ENCODE peak calls at places on chromosome 21, in eight cellular contexts. D is fibroblast of mammary gland, V is Calu3, I is kidney epithelial cell, U is type B pancreatic cell, Y is choroid plexus epithelial cell, S is endothelial cell, Z is HCT116. B is an unnamed sample.

GRCh38 chr21:31985398-31985797 is 112.6 kb downstream of the HUNK start:
- DNase-seq in D (no peak), V (no peak), I (no peak), U (no peak), Y (no peak), S (no peak), Z (no peak), B (no peak)

GRCh38 chr21:44024895-44025353 is 12.8 kb downstream of the TRAPPC10 start:
- DNase-seq in D (peak; percentile 76), V (no peak), I (no peak), U (no peak), Y (peak; percentile 91), S (peak; percentile 15), Z (no peak), B (no peak)

GRCh38 chr21:30426732-30427131 is 1.0 kb upstream of the KRTAP13-3 start:
- DNase-seq in D (no peak), V (no peak), I (no peak), U (no peak), Y (no peak), S (no peak), Z (no peak), B (no peak)

GRCh38 chr21:21101911-21102310 is 103.7 kb downstream of the NCAM2 start:
- DNase-seq in D (peak; percentile 49), V (no peak), I (no peak), U (no peak), Y (peak; percentile 91), S (peak; percentile 35), Z (no peak), B (no peak)

GRCh38 chr21:36194024-36194423 is 37.4 kb downstream of the DOP1B start:
- DNase-seq in D (no peak), V (no peak), I (no peak), U (no peak), Y (no peak), S (no peak), Z (no peak), B (no peak)

GRCh38 chr21:26123012-26123411 is 47.6 kb downstream of the APP start:
- DNase-seq in D (no peak), V (no peak), I (no peak), U (no peak), Y (no peak), S (no peak), Z (no peak), B (no peak)

GRCh38 chr21:17270234-17270633 is 242.6 kb upstream of the CXADR start:
- DNase-seq in D (peak; percentile 72), V (no peak), I (no peak), U (no peak), Y (peak; percentile 85), S (no peak), Z (no peak), B (no peak)

GRCh38 chr21:43684424-43684823 is 25.1 kb downstream of the RRP1B start:
- DNase-seq in D (no peak), V (no peak), I (no peak), U (no peak), Y (peak; percentile 31), S (no peak), Z (no peak), B (no peak)

GRCh38 chr21:36384885-36385232 is 333 bp upstream of the CHAF1B start:
- DNase-seq in D (no peak), V (no peak), I (no peak), U (no peak), Y (no peak), S (no peak), Z (no peak), B (no peak)

GRCh38 chr21:44065428-44065827 is 41.8 kb upstream of the PWP2 start:
- DNase-seq in D (peak; percentile 65), V (no peak), I (no peak), U (no peak), Y (peak; percentile 60), S (no peak), Z (no peak), B (peak; percentile 74)

GRCh38 chr21:32001390-32001789 is 128.6 kb downstream of the HUNK start:
- DNase-seq in D (no peak), V (no peak), I (no peak), U (no peak), Y (no peak), S (no peak), Z (no peak), B (no peak)

GRCh38 chr21:37297364-37297763 is 30.2 kb upstream of the VPS26C start:
- DNase-seq in D (no peak), V (no peak), I (no peak), U (no peak), Y (no peak), S (no peak), Z (no peak), B (no peak)

GRCh38 chr21:15826147-15826780 is 96.5 kb downstream of the USP25 start:
- DNase-seq in D (peak; percentile 64), V (peak; percentile 23), I (no peak), U (no peak), Y (peak; percentile 83), S (peak; percentile 35), Z (peak; percentile 51), B (no peak)
- TF ChIP-seq CTCF in D (peak; percentile 66), V (peak; percentile 25), I (peak; percentile 67), U (peak; percentile 72), Y (peak; percentile 75), S (peak; percentile 43), Z (peak; percentile 65), B (peak; percentile 39)

GRCh38 chr21:45405819-45406762 is 1.1 kb downstream of the COL18A1 start:
- DNase-seq in D (peak; percentile 45), V (peak; percentile 31), I (peak; percentile 70), U (no peak), Y (peak; percentile 45), S (peak; percentile 53), Z (no peak), B (no peak)

GRCh38 chr21:45408271-45408791 is 3.4 kb downstream of the COL18A1 start:
- DNase-seq in D (no peak), V (no peak), I (no peak), U (no peak), Y (no peak), S (no peak), Z (no peak), B (no peak)

GRCh38 chr21:45406801-45407628 is 2.0 kb downstream of the COL18A1 start:
- DNase-seq in D (peak; percentile 44), V (no peak), I (no peak), U (no peak), Y (peak; percentile 38), S (peak; percentile 41), Z (no peak), B (no peak)

GRCh38 chr21:45408811-45409261 is 3.9 kb downstream of the COL18A1 start:
- DNase-seq in D (no peak), V (no peak), I (no peak), U (no peak), Y (no peak), S (no peak), Z (no peak), B (no peak)

DNA sequence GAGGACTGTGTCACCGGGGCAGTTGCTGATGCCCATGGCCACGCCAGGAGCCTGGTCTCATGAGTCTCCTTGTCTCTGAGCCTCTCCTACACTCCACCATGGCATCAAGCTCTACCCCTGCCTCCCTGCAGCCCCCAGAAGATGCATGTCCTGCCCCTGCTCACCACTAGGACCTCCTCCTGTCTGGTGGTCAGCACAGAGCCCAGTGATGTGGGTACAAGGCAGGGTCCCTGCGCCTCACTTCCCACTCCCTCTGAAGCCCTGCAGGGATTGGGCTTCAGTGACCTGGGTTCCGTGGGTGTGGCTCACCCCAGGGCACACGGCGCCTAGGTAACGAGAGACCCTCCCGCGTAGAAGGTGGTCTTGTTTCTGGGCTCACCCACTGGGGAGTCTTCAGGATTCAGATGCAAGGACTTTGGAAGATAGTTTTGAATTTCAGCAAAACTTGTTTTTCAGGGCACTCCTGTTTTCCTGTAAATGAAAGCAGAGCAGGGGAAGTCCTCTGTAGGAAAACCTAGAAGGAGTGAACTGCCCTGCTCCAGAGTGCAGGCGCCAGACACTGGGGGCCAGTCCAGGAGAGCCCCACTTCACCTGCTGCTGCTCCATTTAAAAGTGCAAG is 2.8 kb downstream of the COL18A1 start:
- DNase-seq in D (no peak), V (no peak), I (no peak), U (no peak), Y (no peak), S (no peak), Z (no peak), B (no peak)
- TF ChIP-seq CTCF in D (no peak), V (no peak), I (no peak), U (peak; percentile 62), Y (peak; percentile 26), S (no peak), Z (peak; percentile 8), B (no peak)

GRCh38 chr21:42256316-42256715 is 37.4 kb downstream of the ABCG1 start:
- DNase-seq in D (no peak), V (no peak), I (no peak), U (no peak), Y (no peak), S (no peak), Z (no peak), B (no peak)

GRCh38 chr21:42255038-42255601 is 36.2 kb downstream of the ABCG1 start:
- DNase-seq in D (no peak), V (no peak), I (no peak), U (no peak), Y (no peak), S (no peak), Z (no peak), B (no peak)

GRCh38 chr21:42257091-42257760 is 38.3 kb downstream of the ABCG1 start:
- DNase-seq in D (no peak), V (no peak), I (no peak), U (no peak), Y (peak; percentile 35), S (no peak), Z (no peak), B (no peak)

GRCh38 chr21:42254631-42255030 is 35.7 kb downstream of the ABCG1 start:
- DNase-seq in D (no peak), V (no peak), I (no peak), U (no peak), Y (no peak), S (no peak), Z (no peak), B (no peak)

GRCh38 chr21:42255825-42256224 is 36.9 kb downstream of the ABCG1 start:
- DNase-seq in D (no peak), V (no peak), I (no peak), U (no peak), Y (no peak), S (no peak), Z (no peak), B (no peak)
- TF ChIP-seq CTCF in D (no peak), V (no peak), I (no peak), U (no peak), Y (peak; percentile 4), S (no peak), Z (peak; percentile 17), B (no peak)

GRCh38 chr21:38402795-38403194 is 95.5 kb downstream of the ERG start:
- DNase-seq in D (no peak), V (no peak), I (no peak), U (no peak), Y (no peak), S (no peak), Z (no peak), B (no peak)

GRCh38 chr21:38402291-38402690 is 96.0 kb downstream of the ERG start:
- DNase-seq in D (no peak), V (no peak), I (no peak), U (no peak), Y (no peak), S (no peak), Z (no peak), B (no peak)

GRCh38 chr21:38400195-38400695 is 98.0 kb downstream of the ERG start:
- DNase-seq in D (no peak), V (no peak), I (no peak), U (no peak), Y (no peak), S (no peak), Z (no peak), B (no peak)

GRCh38 chr21:38401527-38401926 is 96.8 kb downstream of the ERG start:
- DNase-seq in D (no peak), V (no peak), I (no peak), U (no peak), Y (no peak), S (no peak), Z (no peak), B (no peak)

GRCh38 chr21:38404134-38404533 is 94.1 kb downstream of the ERG start:
- DNase-seq in D (no peak), V (no peak), I (peak; percentile 26), U (no peak), Y (no peak), S (no peak), Z (no peak), B (no peak)
- TF ChIP-seq CTCF in D (no peak), V (no peak), I (peak; percentile 19), U (no peak), Y (no peak), S (no peak), Z (no peak), B (no peak)